ENCODE peak calls at places on chromosomes 7 and 10, in ten cellular contexts. H is IMR-90, P is activated T-cell treated with anti-CD3 and anti-CD28 coated beads for 24 hours, K is anterior cingulate cortex, C is ecto neural progenitor cell, Y is NAMALWA, J is hepatic stellate cell, A is NCI-H1930, F is NCI-H460, T is astrocyte of the spinal cord. N is an unnamed sample.

GRCh38 chr7:16644624-16644986 is 949 bp downstream of the ANKMY2 start:
- DNase-seq in H (peak), P (peak), K (peak), C (peak), Y (no peak), J (peak), A (no peak), F (peak), T (peak), N (peak)

GRCh38 chr7:134502463-134502862 is 24.9 kb upstream of the AKR1B10 start:
- DNase-seq in H (peak), P (no peak), K (no peak), C (no peak), Y (no peak), J (no peak), A (no peak), F (no peak), T (no peak), N (peak)

GRCh38 chr10:125049216-125049903 is 107.4 kb downstream of the ZRANB1 start:
- DNase-seq in H (no peak), P (no peak), K (no peak), C (no peak), Y (no peak), J (no peak), A (no peak), F (no peak), T (no peak), N (no peak)

GRCh38 chr10:123893651-123894050 is 2.0 kb upstream of the CPXM2 start:
- DNase-seq in H (no peak), P (no peak), K (no peak), C (no peak), Y (no peak), J (no peak), A (no peak), F (no peak), T (no peak), N (no peak)

GRCh38 chr7:120996333-120996982 is 7.9 kb downstream of the CPED1 start:
- DNase-seq in H (peak), P (no peak), K (no peak), C (no peak), Y (peak), J (peak), A (no peak), F (no peak), T (peak), N (peak)

GRCh38 chr10:121831777-121832176 is 96.1 kb downstream of the ATE1 start:
- DNase-seq in H (peak), P (no peak), K (no peak), C (no peak), Y (no peak), J (no peak), A (no peak), F (no peak), T (no peak), N (no peak)

GRCh38 chr10:79335470-79336235 is 11.6 kb upstream of the PPIF start:
- DNase-seq in H (no peak), P (no peak), K (peak), C (no peak), Y (no peak), J (no peak), A (no peak), F (no peak), T (no peak), N (no peak)

GRCh38 chr10:100618091-100618615 is 82.4 kb downstream of the HIF1AN start:
- DNase-seq in H (no peak), P (no peak), K (no peak), C (no peak), Y (no peak), J (no peak), A (no peak), F (no peak), T (no peak), N (no peak)

GRCh38 chr7:26155531-26156375 is 3.8 kb downstream of the NFE2L3 start:
- DNase-seq in H (peak), P (no peak), K (no peak), C (no peak), Y (no peak), J (peak), A (no peak), F (no peak), T (peak), N (peak)

GRCh38 chr10:117860823-117861222 is 185.9 kb downstream of the RAB11FIP2 start:
- DNase-seq in H (peak), P (no peak), K (no peak), C (no peak), Y (peak), J (no peak), A (no peak), F (peak), T (peak), N (peak)

GRCh38 chr10:113648478-113648877 is 15.4 kb downstream of the NRAP start:
- DNase-seq in H (no peak), P (no peak), K (no peak), C (no peak), Y (no peak), J (no peak), A (no peak), F (peak), T (peak), N (peak)

GRCh38 chr7:155069992-155070827 is at the start of gene HTR5A:
- DNase-seq in H (peak), P (peak), K (peak), C (peak), Y (peak), J (peak), A (peak), F (peak), T (peak), N (peak)

GRCh38 chr10:78424721-78425120 is 391.1 kb downstream of the RPS24 start:
- DNase-seq in H (no peak), P (no peak), K (no peak), C (no peak), Y (peak), J (no peak), A (no peak), F (no peak), T (no peak), N (no peak)

GRCh38 chr10:66931340-66931948 is 5.6 kb downstream of the LRRTM3 start:
- DNase-seq in H (peak), P (no peak), K (no peak), C (no peak), Y (peak), J (no peak), A (peak), F (peak), T (peak), N (peak)

GRCh38 chr7:496528-497295 is 22.9 kb downstream of the PDGFA start:
- DNase-seq in H (no peak), P (no peak), K (no peak), C (no peak), Y (no peak), J (no peak), A (no peak), F (no peak), T (no peak), N (no peak)

GRCh38 chr7:116734736-116735135 is 62.7 kb downstream of the MET start:
- DNase-seq in H (no peak), P (no peak), K (no peak), C (no peak), Y (no peak), J (no peak), A (no peak), F (no peak), T (no peak), N (no peak)